ENCODE peak calls at places on chromosomes 5 and 9, in seven cellular contexts. I, Q, O, H, A, F and L are unnamed samples.

GRCh38 chr9:13351768-13352386 is 72.4 kb upstream of the MPDZ start:
- DNase-seq in F (peak; percentile 16), A (peak; percentile 20), Q (peak; percentile 74), H (peak; percentile 65), O (peak; percentile 70), I (peak; percentile 23), L (no peak)

GRCh38 chr9:125685167-125685566 is 21.8 kb downstream of the MAPKAP1 start:
- DNase-seq in H (no peak), A (no peak), Q (no peak), F (no peak), I (no peak), O (no peak), L (no peak)

GRCh38 chr5:65722575-65723424 is 795 bp downstream of the NLN start:
- DNase-seq in Q (peak; percentile 55), I (peak; percentile 29), H (peak; percentile 74), F (no peak), O (no peak), A (peak; percentile 72), L (peak; percentile 20)

GRCh38 chr5:96817496-96817895 is 9.8 kb upstream of the ERAP1 start:
- DNase-seq in H (no peak), O (no peak), A (no peak), F (peak; percentile 13), I (no peak), Q (no peak), L (peak; percentile 63)

GRCh38 chr9:130879863-130880411 is 16.7 kb downstream of the QRFP start:
- DNase-seq in O (no peak), F (no peak), H (no peak), A (no peak), Q (no peak), I (no peak), L (no peak)

GRCh38 chr5:51902512-51902911 is 519.3 kb downstream of the ISL1 start:
- DNase-seq in Q (no peak), H (no peak), I (no peak), F (no peak), A (no peak), O (no peak), L (no peak)

GRCh38 chr9:126638571-126639132 is 24.9 kb downstream of the LMX1B start:
- DNase-seq in F (no peak), Q (no peak), H (peak; percentile 84), O (no peak), A (no peak), I (no peak), L (no peak)

GRCh38 chr9:68574150-68574549 is 33.5 kb upstream of the TMEM252 start:
- DNase-seq in O (no peak), Q (no peak), I (no peak), F (no peak), H (no peak), A (no peak), L (no peak)

GRCh38 chr5:159854916-159855315 is 61.4 kb upstream of the ADRA1B start:
- DNase-seq in O (no peak), H (no peak), I (no peak), A (no peak), Q (no peak), F (no peak), L (no peak)

GRCh38 chr5:179608131-179608581 is 15.3 kb downstream of the HNRNPH1 start:
- DNase-seq in Q (no peak), F (peak; percentile 72), O (no peak), A (no peak), I (no peak), H (no peak), L (peak; percentile 80)

GRCh38 chr9:135614821-135615665 is 24.3 kb downstream of the GLT6D1 start:
- DNase-seq in A (no peak), Q (no peak), O (no peak), H (no peak), F (no peak), I (no peak), L (no peak)

GRCh38 chr5:103744159-103744558 is 181.6 kb upstream of the NUDT12 start:
- DNase-seq in H (no peak), O (no peak), A (no peak), F (no peak), I (no peak), Q (peak; percentile 29), L (no peak)

GRCh38 chr9:34372598-34373011 is 4.1 kb downstream of the MYORG start:
- DNase-seq in A (no peak), F (no peak), Q (no peak), H (peak; percentile 85), O (peak; percentile 32), I (no peak), L (no peak)

GRCh38 chr9:6924988-6925563 is 167.3 kb downstream of the KDM4C start:
- DNase-seq in A (no peak), I (peak; percentile 45), H (no peak), Q (no peak), F (no peak), O (peak; percentile 21), L (no peak)

GRCh38 chr5:172724658-172725183 is 46.3 kb downstream of the DUSP1 start:
- DNase-seq in I (peak; percentile 64), Q (no peak), A (no peak), F (no peak), O (no peak), H (no peak), L (no peak)

GRCh38 chr5:34905564-34905963 is 9.7 kb downstream of the RAD1 start:
- DNase-seq in H (peak; percentile 46), O (no peak), Q (peak; percentile 26), I (no peak), A (no peak), F (no peak), L (no peak)

GRCh38 chr9:80163889-80164288 is 592.1 kb downstream of the TLE4 start:
- DNase-seq in F (no peak), H (no peak), O (no peak), I (no peak), A (no peak), Q (no peak), L (no peak)

GRCh38 chr9:123421801-123422455 is 65.9 kb downstream of the CRB2 start:
- DNase-seq in Q (no peak), O (no peak), A (no peak), F (no peak), I (no peak), H (peak; percentile 48), L (no peak)

GRCh38 chr5:169980418-169981053 is at the start of gene INSYN2B:
- DNase-seq in F (peak; percentile 19), H (peak; percentile 96), A (peak; percentile 70), Q (peak; percentile 96), O (peak; percentile 88), I (peak; percentile 39), L (peak; percentile 34)

GRCh38 chr5:68754536-68754935 is 339.3 kb upstream of the SLC30A5 start:
- DNase-seq in F (no peak), H (no peak), A (no peak), Q (no peak), O (no peak), I (no peak), L (no peak)

GRCh38 chr9:126317513-126317912 is 9.1 kb upstream of the MVB12B start:
- DNase-seq in I (peak; percentile 47), H (no peak), F (no peak), O (no peak), A (no peak), Q (peak; percentile 48), L (peak; percentile 20)

GRCh38 chr5:132090107-132090506 is 16.5 kb downstream of the CSF2 start:
- DNase-seq in I (no peak), Q (peak; percentile 60), H (no peak), A (peak; percentile 49), O (no peak), F (peak; percentile 54), L (no peak)

GRCh38 chr5:143707797-143708196 is 104.2 kb upstream of the HMHB1 start:
- DNase-seq in F (no peak), Q (no peak), O (no peak), A (no peak), I (no peak), H (no peak), L (peak; percentile 25)

GRCh38 chr5:32147236-32147635 is 26.9 kb downstream of the GOLPH3 start:
- DNase-seq in H (no peak), Q (no peak), O (no peak), F (no peak), I (no peak), A (no peak), L (no peak)

DNA sequence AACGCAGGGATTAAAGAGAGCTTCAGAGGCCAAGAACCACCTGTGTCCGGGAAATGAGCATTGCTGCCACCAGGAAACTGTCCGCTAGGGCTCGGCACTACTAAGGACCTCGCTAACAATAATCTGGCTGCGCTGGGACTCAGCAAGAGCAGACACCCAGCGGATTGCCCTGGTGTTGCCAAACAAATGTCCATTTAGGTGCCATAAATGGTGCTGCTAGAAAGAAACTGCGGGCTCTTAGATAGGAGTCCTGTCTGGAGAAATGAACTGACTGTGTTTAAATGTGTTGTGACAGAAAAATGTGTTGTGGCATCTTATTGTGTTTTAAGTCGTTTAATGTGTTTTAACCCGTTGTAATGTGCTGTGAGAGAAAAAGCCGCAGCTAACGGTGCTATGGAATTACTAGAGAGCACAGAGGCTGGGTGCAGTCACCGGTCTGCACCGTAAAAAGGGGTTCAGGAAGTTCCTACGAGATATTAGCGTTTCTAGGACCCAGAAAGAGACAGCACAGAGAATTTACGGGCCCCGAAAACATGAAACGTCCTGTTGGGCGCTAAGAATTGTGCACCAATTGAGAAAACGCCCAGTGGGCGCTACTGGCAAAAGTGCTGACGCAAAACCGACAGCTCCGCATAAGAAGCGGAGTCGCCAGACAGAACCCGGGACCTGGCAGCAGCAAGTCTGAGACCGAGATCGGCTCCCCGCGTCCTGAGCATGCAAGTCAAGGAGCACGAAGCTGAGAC is 90.6 kb downstream of the ANXA2R start:
- DNase-seq in I (peak; percentile 76), O (no peak), F (peak; percentile 95), H (peak; percentile 50), Q (peak; percentile 94), A (no peak), L (no peak)
- TF ChIP-seq CTCF in I (peak; percentile 35), O (no peak), F (peak; percentile 71), H (no peak), Q (peak; percentile 71), A (no peak), L (no peak)

GRCh38 chr5:168047043-168047668 is 244.3 kb upstream of the WWC1 start:
- DNase-seq in Q (no peak), I (peak; percentile 43), A (peak; percentile 17), H (peak; percentile 88), F (peak; percentile 56), O (peak; percentile 70), L (peak; percentile 11)
- H3K27ac ChIP-seq in Q (no peak overlapping the region), I (no peak overlapping the region), A (no peak overlapping the region), H (no peak overlapping the region), F (no peak overlapping the region), O (no peak overlapping the region), L (no peak overlapping the region)

GRCh38 chr9:36471359-36471758 is 71.3 kb upstream of the RNF38 start:
- DNase-seq in I (no peak), H (no peak), A (no peak), F (no peak), O (no peak), Q (peak; percentile 34), L (no peak)

GRCh38 chr9:36470891-36471290 is 70.8 kb upstream of the RNF38 start:
- DNase-seq in H (no peak), O (peak; percentile 39), A (peak; percentile 5), Q (peak; percentile 65), I (no peak), F (peak; percentile 74), L (peak; percentile 84)
- H3K79me2 ChIP-seq in H (peaks cover 88% of the 10 kb centered on the region), O (peaks cover 65% of the 10 kb centered on the region), A (peaks cover 3% of the 10 kb centered on the region), Q (peaks cover 42% of the 10 kb centered on the region), I (peaks cover 14% of the 10 kb centered on the region), F (peaks cover 33% of the 10 kb centered on the region), L (peaks cover 47% of the 10 kb centered on the region)

DNA sequence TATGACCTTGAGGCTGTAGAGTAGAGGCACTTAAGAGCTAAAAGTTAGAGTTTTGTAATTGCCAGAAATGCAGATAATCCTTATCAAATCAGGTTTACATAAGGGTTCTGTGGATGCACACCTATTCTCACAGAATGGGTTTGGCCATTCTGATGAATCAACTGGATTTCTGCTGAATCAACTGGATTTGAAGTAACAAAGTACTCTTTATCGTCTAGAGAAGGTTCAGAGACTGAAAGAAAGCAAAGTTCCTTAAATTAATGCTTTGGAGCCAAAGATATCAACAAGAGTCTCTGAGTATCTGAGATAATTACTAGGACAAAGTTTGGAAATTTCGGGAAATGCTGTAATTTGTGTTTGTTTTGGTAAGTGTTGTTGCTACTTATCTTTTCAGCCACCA is 669.6 kb upstream of the ZNF608 start:
- DNase-seq in F (no peak), H (no peak), A (no peak), I (no peak), O (no peak), Q (no peak), L (no peak)
- TF ChIP-seq CTCF in F (no peak), H (no peak), A (no peak), I (no peak), O (no peak), Q (no peak), L (no peak)